ENCODE peak calls at places on chromosomes 5 and 9, in four cellular contexts. Z, B, J and G are unnamed samples.

GRCh38 chr9:130429407-130429806 is 15.4 kb upstream of the ASS1 start:
- DNase-seq in B (no peak), J (no peak), Z (no peak), G (no peak)

GRCh38 chr9:16282216-16282615 is 588.3 kb downstream of the BNC2 start:
- DNase-seq in B (no peak), Z (peak), J (peak), G (no peak)

GRCh38 chr5:68149189-68149588 is 66.4 kb upstream of the PIK3R1 start:
- DNase-seq in J (peak), B (no peak), Z (no peak), G (no peak)

GRCh38 chr5:129114539-129115193 is 20.1 kb downstream of the ISOC1 start:
- DNase-seq in J (no peak), Z (no peak), B (no peak), G (no peak)

GRCh38 chr9:133170716-133171115 is 7.0 kb upstream of the GBGT1 start:
- DNase-seq in B (no peak), J (no peak), Z (no peak), G (no peak)

GRCh38 chr9:128454991-128455390 is 815 bp upstream of the ODF2 start:
- DNase-seq in Z (no peak), B (no peak), J (no peak), G (no peak)

GRCh38 chr5:125011982-125012381 is 265.5 kb upstream of the ZNF608 start:
- DNase-seq in B (no peak), J (no peak), Z (no peak), G (no peak)

GRCh38 chr5:582936-583635 is 29.1 kb upstream of the CEP72 start:
- DNase-seq in J (no peak), Z (no peak), B (no peak), G (no peak)

GRCh38 chr9:5188060-5188707 is 2.7 kb upstream of the INSL6 start:
- DNase-seq in Z (no peak), B (no peak), J (no peak), G (no peak)

GRCh38 chr5:91190333-91190680 is 192.8 kb downstream of the ARRDC3 start:
- DNase-seq in B (no peak), J (no peak), Z (no peak), G (no peak)
- H3K4me3 ChIP-seq in B (peak), J (peak), Z (no peak), G (no peak)

DNA sequence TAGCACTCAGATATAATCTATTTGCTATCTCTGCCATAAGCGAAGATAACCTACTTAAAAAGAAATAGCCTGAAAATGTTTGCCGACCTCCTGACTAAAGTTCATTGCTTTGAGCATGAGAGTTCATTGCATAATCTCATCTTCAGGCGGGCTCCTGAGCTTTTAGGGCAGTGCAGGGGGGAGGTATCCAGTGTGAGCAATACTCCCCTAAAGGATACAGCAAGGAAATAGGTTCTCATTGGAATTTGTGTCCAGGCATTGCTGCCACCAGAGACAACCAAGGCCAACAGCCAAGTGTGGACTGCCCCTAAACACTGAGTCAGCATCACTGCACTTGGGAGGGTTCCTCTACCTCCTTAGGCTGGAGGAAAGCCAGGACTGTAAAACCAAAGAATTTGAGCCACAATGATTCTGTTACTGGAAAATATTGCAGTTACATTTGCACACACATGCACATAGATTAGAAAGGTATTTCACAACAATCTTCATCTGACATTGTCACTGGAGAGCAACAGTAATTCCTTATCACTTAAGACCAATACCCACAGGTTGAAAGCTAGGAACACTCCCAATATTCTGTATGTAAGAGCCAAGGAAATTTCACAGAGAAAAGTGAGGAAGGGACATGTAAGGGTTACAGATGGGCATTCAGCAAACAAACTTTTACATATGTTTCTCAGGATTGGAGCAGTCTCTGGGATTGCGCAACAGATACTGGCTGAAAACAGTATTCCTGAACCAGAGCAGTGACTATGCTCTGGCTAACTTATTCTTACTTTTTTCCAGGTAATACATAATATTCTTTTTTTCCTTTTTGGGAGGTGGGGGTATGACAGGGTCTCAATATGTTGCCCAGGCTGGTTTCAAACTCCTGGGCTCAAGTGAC is 98.6 kb upstream of the TLE1 start:
- DNase-seq in B (peak), Z (peak), J (peak), G (peak)
- TF ChIP-seq CTCF in B (no peak), Z (no peak), J (peak), G (no peak)

DNA sequence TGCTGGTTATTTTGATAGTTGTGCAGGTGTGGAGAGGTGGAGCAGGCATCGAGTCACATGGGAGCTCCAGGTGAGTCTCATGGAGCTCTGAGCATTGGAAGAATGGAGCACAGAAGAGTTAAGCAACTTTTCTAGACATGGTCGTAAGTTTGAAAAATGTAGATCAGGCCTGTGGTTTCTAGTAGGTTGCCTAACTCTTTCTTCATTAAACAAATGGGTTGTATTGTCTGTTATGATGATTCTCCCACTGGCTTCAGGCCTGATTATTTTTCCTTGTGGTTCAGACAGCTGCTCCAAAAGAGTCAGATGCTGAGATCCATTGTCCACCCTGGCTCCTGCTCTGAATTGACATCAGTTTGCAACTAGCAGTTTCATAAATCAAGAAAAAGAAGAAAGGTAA is 80.3 kb upstream of the RPS23 start:
- DNase-seq in B (no peak), Z (no peak), J (peak), G (no peak)
- H3K4me3 ChIP-seq in B (no peak), Z (no peak), J (no peak), G (no peak)

DNA sequence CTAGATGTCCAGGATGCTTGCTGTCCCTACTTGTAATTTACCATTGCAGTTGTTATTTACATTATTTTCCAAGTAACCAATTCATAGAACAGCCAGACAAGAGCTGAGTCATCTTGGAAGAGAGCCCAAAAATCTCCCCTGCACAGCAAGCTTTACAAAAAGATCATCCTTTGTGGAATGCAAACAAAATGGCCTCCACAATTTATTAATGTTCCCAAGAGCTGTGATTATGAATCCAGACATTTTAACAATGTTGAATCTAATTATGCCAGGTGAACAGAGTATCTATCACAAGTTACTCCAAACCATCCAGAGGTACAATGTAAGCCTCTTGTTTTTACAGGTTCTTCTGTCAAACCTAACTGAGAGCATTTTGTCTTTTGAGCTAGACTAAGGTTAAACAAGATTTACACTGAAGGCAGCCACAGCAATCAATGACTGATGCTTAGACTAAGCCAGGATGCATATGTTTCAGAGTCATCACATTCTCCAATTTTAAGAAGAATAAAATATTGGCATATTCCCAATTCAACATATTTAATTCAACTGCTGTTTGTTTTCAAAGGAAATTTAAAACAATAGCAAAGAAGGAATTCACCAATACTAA is 95.3 kb upstream of the SLC12A2 start:
- DNase-seq in Z (peak), J (peak), B (no peak), G (peak)
- TF ChIP-seq CTCF in Z (no peak), J (no peak), B (no peak), G (no peak)